ENCODE peak calls at places on chromosomes 16 and 17, in six cellular contexts. G, Y, C, M, J and T are unnamed samples. For H3K27me3, the result is how much of the 10 kb centered on the place peaks cover.

GRCh38 chr16:70658921-70659320 is 12.6 kb downstream of the IL34 start:
- DNase-seq in M (no peak), Y (no peak), J (no peak), G (no peak), C (no peak), T (no peak)

GRCh38 chr17:12230411-12230810 is 209.7 kb downstream of the MAP2K4 start:
- DNase-seq in Y (no peak), G (no peak), M (no peak), C (no peak), J (no peak), T (no peak)

GRCh38 chr16:18055411-18055916 is 281.1 kb downstream of the NPIPA8 start:
- DNase-seq in J (no peak), C (no peak), M (no peak), Y (no peak), G (no peak), T (no peak)

GRCh38 chr17:2459917-2460271 is 51.8 kb downstream of the METTL16 start:
- DNase-seq in M (no peak), J (no peak), Y (no peak), C (no peak), G (no peak), T (no peak)

GRCh38 chr17:20171741-20172377 is 162.7 kb downstream of the SPECC1 start:
- DNase-seq in G (peak), C (peak), Y (no peak), M (no peak), J (no peak), T (no peak)

GRCh38 chr16:68275611-68276191 is 11.4 kb downstream of the SLC7A6 start:
- DNase-seq in Y (no peak), J (no peak), M (no peak), G (no peak), C (no peak), T (no peak)

GRCh38 chr17:72591500-72592241 is 470.9 kb downstream of the SOX9 start:
- DNase-seq in G (peak), J (no peak), C (peak), M (no peak), Y (no peak), T (peak)

GRCh38 chr17:49513616-49514373 is 18.7 kb downstream of the NGFR start:
- DNase-seq in C (no peak), Y (no peak), G (no peak), J (peak), M (no peak), T (no peak)

GRCh38 chr17:58520843-58521430 is 6.5 kb upstream of the MTMR4 start:
- DNase-seq in C (peak), Y (no peak), J (no peak), M (no peak), G (no peak), T (peak)

GRCh38 chr17:37338847-37339246 is 36.9 kb upstream of the C17orf78 start:
- DNase-seq in M (no peak), Y (no peak), J (no peak), G (no peak), C (no peak), T (no peak)

GRCh38 chr16:75820672-75821071 is 94.4 kb upstream of the CPHXL start:
- DNase-seq in Y (no peak), J (no peak), M (no peak), G (peak), C (peak), T (no peak)

GRCh38 chr16:65069090-65069489 is 52.8 kb downstream of the CDH11 start:
- DNase-seq in Y (no peak), G (no peak), C (no peak), J (no peak), M (no peak), T (no peak)

GRCh38 chr17:76738468-76738850 is 540 bp downstream of the MFSD11 start:
- DNase-seq in G (no peak), C (no peak), J (no peak), Y (no peak), M (no peak), T (no peak)

GRCh38 chr16:89858973-89859808 is 14.2 kb upstream of the TCF25 start:
- DNase-seq in M (no peak), Y (no peak), J (peak), G (no peak), C (no peak), T (no peak)

GRCh38 chr16:16996830-16997229 is 473.9 kb downstream of the XYLT1 start:
- DNase-seq in J (no peak), M (no peak), C (no peak), G (no peak), Y (no peak), T (no peak)

GRCh38 chr17:4534928-4535666 is 20.1 kb downstream of the MYBBP1A start:
- DNase-seq in J (no peak), Y (no peak), C (no peak), M (no peak), G (no peak), T (no peak)
- H3K27me3 ChIP-seq in J (under half), Y (under half), C (under half), M (under half), G (under half), T (under half)

DNA sequence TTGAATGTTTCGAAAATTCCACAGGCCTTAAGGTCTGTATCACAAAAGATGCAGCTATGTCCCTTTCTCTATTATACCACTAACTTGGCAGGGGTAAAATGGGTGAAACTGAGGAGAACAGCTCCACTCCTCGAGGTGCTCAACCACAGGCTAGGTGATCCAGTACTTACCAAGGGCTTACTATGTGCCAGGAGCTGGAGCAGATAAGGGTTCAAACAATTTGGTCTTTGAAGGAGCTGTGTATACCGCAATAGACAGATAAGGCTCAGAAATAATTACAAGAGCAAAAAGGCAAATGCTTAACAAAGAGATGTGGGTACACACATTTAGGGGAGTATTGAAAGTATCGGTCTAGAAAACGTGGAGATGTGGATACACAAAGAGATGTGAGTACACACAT is 1.5 kb downstream of the XPO6 start:
- DNase-seq in J (no peak), C (no peak), M (no peak), G (no peak), Y (no peak), T (no peak)
- H3K4me3 ChIP-seq in J (peak), C (peak), M (peak), G (peak), Y (peak), T (peak)

GRCh38 chr16:86122681-86123342 is 223.8 kb downstream of the IRF8 start:
- DNase-seq in C (no peak), Y (no peak), G (no peak), M (no peak), J (no peak), T (no peak)
- H3K27me3 ChIP-seq in C (under half), Y (under half), G (half or more), M (under half), J (under half), T (under half)

GRCh38 chr17:1076982-1077302 is 80.0 kb downstream of the TIMM22 start:
- DNase-seq in J (no peak), Y (no peak), G (no peak), C (no peak), M (no peak), T (no peak)

GRCh38 chr17:1076299-1076981 is 79.5 kb downstream of the TIMM22 start:
- DNase-seq in C (no peak), J (peak), G (no peak), M (no peak), Y (no peak), T (no peak)

GRCh38 chr17:1078062-1078711 is 81.3 kb downstream of the TIMM22 start:
- DNase-seq in J (peak), M (no peak), C (no peak), Y (no peak), G (no peak), T (no peak)

GRCh38 chr17:1078831-1079561 is 82.1 kb downstream of the TIMM22 start:
- DNase-seq in J (peak), G (no peak), Y (no peak), M (no peak), C (no peak), T (peak)

GRCh38 chr17:1077536-1078061 is 80.7 kb downstream of the TIMM22 start:
- DNase-seq in G (no peak), J (peak), C (no peak), Y (no peak), M (no peak), T (no peak)
- H3K4me3 ChIP-seq in G (no peak), J (no peak), C (no peak), Y (no peak), M (no peak), T (peak)